ENCODE peak calls at places on chromosome 15, in five cellular contexts. One of them, this sample, is unnamed.

GRCh38 chr15:67738056-67738455 is 87.3 kb upstream of the SKOR1 start:
- DNase-seq in H1: no peak
- DNase-seq in bronchial epithelial cell: no peak
- DNase-seq in IMR-90: no peak
- DNase-seq in lower leg skin: no peak
- DNase-seq in this sample: no peak

GRCh38 chr15:63236272-63236671 is 41.1 kb upstream of the APH1B start:
- DNase-seq in bronchial epithelial cell: peak; percentile 49
- DNase-seq in lower leg skin: no peak
- DNase-seq in IMR-90: peak; percentile 92
- DNase-seq in H1: no peak
- DNase-seq in this sample: no peak

GRCh38 chr15:61186905-61187865 is 41.9 kb downstream of the RORA start:
- DNase-seq in H1: no peak
- DNase-seq in lower leg skin: peak; percentile 87
- DNase-seq in bronchial epithelial cell: no peak
- DNase-seq in IMR-90: no peak
- DNase-seq in this sample: no peak

GRCh38 chr15:26620528-26620927 is 152.3 kb downstream of the GABRB3 start:
- DNase-seq in IMR-90: no peak
- DNase-seq in bronchial epithelial cell: no peak
- DNase-seq in lower leg skin: no peak
- DNase-seq in H1: no peak
- DNase-seq in this sample: no peak

GRCh38 chr15:90680371-90680935 is 36.7 kb upstream of the BLM start:
- DNase-seq in lower leg skin: no peak
- DNase-seq in bronchial epithelial cell: peak; percentile 86
- DNase-seq in IMR-90: peak; percentile 98
- DNase-seq in H1: no peak
- DNase-seq in this sample: no peak

GRCh38 chr15:41797194-41797593 is 22.9 kb downstream of the MAPKBP1 start:
- DNase-seq in bronchial epithelial cell: peak; percentile 24
- DNase-seq in IMR-90: no peak
- DNase-seq in lower leg skin: no peak
- DNase-seq in H1: no peak
- DNase-seq in this sample: no peak

GRCh38 chr15:35850284-35850683 is 304.3 kb upstream of the DPH6 start:
- DNase-seq in bronchial epithelial cell: no peak
- DNase-seq in IMR-90: no peak
- DNase-seq in H1: no peak
- DNase-seq in lower leg skin: no peak
- DNase-seq in this sample: no peak

GRCh38 chr15:51497806-51498205 is 124.8 kb downstream of the DMXL2 start:
- DNase-seq in IMR-90: no peak
- DNase-seq in H1: no peak
- DNase-seq in lower leg skin: no peak
- DNase-seq in bronchial epithelial cell: no peak
- DNase-seq in this sample: no peak

GRCh38 chr15:28914483-28915023 is 28.8 kb downstream of the APBA2 start:
- DNase-seq in IMR-90: no peak
- DNase-seq in lower leg skin: no peak
- DNase-seq in H1: no peak
- DNase-seq in bronchial epithelial cell: no peak
- DNase-seq in this sample: no peak

GRCh38 chr15:89087830-89088604 is at the start of gene ABHD2:
- DNase-seq in H1: peak; percentile 99
- DNase-seq in lower leg skin: peak; percentile 100
- DNase-seq in IMR-90: peak; percentile 100
- DNase-seq in bronchial epithelial cell: peak; percentile 99
- DNase-seq in this sample: peak; percentile 93

GRCh38 chr15:63434567-63435219 is 53.0 kb upstream of the CA12 start:
- DNase-seq in lower leg skin: no peak
- DNase-seq in H1: no peak
- DNase-seq in bronchial epithelial cell: no peak
- DNase-seq in IMR-90: no peak
- DNase-seq in this sample: no peak

GRCh38 chr15:25403771-25404170 is 35.1 kb downstream of the UBE3A start:
- DNase-seq in IMR-90: no peak
- DNase-seq in bronchial epithelial cell: no peak
- DNase-seq in lower leg skin: no peak
- DNase-seq in H1: no peak
- DNase-seq in this sample: no peak

GRCh38 chr15:26628071-26628470 is 144.8 kb downstream of the GABRB3 start:
- DNase-seq in lower leg skin: no peak
- DNase-seq in bronchial epithelial cell: peak; percentile 63
- DNase-seq in IMR-90: no peak
- DNase-seq in H1: no peak
- DNase-seq in this sample: no peak

GRCh38 chr15:25933456-25934158 is 70.5 kb upstream of the ATP10A start:
- DNase-seq in IMR-90: peak; percentile 87
- DNase-seq in lower leg skin: peak; percentile 92
- DNase-seq in H1: peak; percentile 74
- DNase-seq in bronchial epithelial cell: peak; percentile 68
- DNase-seq in this sample: peak; percentile 69

GRCh38 chr15:96504371-96504770 is 173.9 kb downstream of the NR2F2 start:
- DNase-seq in IMR-90: no peak
- DNase-seq in bronchial epithelial cell: no peak
- DNase-seq in H1: no peak
- DNase-seq in lower leg skin: no peak
- DNase-seq in this sample: no peak

GRCh38 chr15:25785643-25786029 is 77.5 kb downstream of the ATP10A start:
- DNase-seq in bronchial epithelial cell: no peak
- DNase-seq in IMR-90: no peak
- DNase-seq in lower leg skin: no peak
- DNase-seq in H1: no peak
- DNase-seq in this sample: no peak

GRCh38 chr15:70563561-70564095 is 199.7 kb downstream of the UACA start:
- DNase-seq in H1: peak; percentile 31
- DNase-seq in IMR-90: no peak
- DNase-seq in lower leg skin: peak; percentile 74
- DNase-seq in bronchial epithelial cell: no peak
- DNase-seq in this sample: no peak

GRCh38 chr15:92914768-92915221 is 14.7 kb downstream of the CHD2 start:
- DNase-seq in H1: no peak
- DNase-seq in IMR-90: no peak
- DNase-seq in lower leg skin: no peak
- DNase-seq in bronchial epithelial cell: peak; percentile 64
- DNase-seq in this sample: peak; percentile 67

GRCh38 chr15:45180648-45181436 is 6.9 kb downstream of the SHF start:
- DNase-seq in IMR-90: no peak
- DNase-seq in H1: no peak
- DNase-seq in lower leg skin: no peak
- DNase-seq in bronchial epithelial cell: no peak
- DNase-seq in this sample: no peak

GRCh38 chr15:64521201-64521600 is 60.8 kb downstream of the ZNF609 start:
- DNase-seq in lower leg skin: no peak
- DNase-seq in IMR-90: no peak
- DNase-seq in H1: no peak
- DNase-seq in bronchial epithelial cell: peak; percentile 56
- DNase-seq in this sample: no peak

GRCh38 chr15:98288091-98288590 is 327.6 kb downstream of the ARRDC4 start:
- DNase-seq in bronchial epithelial cell: no peak
- DNase-seq in lower leg skin: no peak
- DNase-seq in IMR-90: no peak
- DNase-seq in H1: no peak
- DNase-seq in this sample: no peak

GRCh38 chr15:23447107-23447500 is at the start of gene GOLGA6L2:
- DNase-seq in H1: no peak
- DNase-seq in IMR-90: no peak
- DNase-seq in bronchial epithelial cell: no peak
- DNase-seq in lower leg skin: no peak
- DNase-seq in this sample: no peak

GRCh38 chr15:65576669-65577068 is 34.3 kb downstream of the INTS14 start:
- DNase-seq in H1: no peak
- DNase-seq in lower leg skin: no peak
- DNase-seq in IMR-90: peak; percentile 57
- DNase-seq in bronchial epithelial cell: peak; percentile 58
- DNase-seq in this sample: no peak

GRCh38 chr15:37098468-37099320 is 1.7 kb downstream of the MEIS2 start:
- DNase-seq in H1: no peak
- DNase-seq in IMR-90: peak; percentile 35
- DNase-seq in bronchial epithelial cell: no peak
- DNase-seq in lower leg skin: peak; percentile 85
- DNase-seq in this sample: no peak

GRCh38 chr15:27706300-27706699 is 392.8 kb downstream of the OCA2 start:
- DNase-seq in bronchial epithelial cell: no peak
- DNase-seq in H1: no peak
- DNase-seq in IMR-90: no peak
- DNase-seq in lower leg skin: peak; percentile 54
- DNase-seq in this sample: no peak

GRCh38 chr15:91849749-91850161 is 3.8 kb upstream of the SLCO3A1 start:
- DNase-seq in IMR-90: peak; percentile 57
- DNase-seq in lower leg skin: no peak
- DNase-seq in bronchial epithelial cell: peak; percentile 66
- DNase-seq in H1: no peak
- DNase-seq in this sample: no peak

GRCh38 chr15:88970232-88970631 is 57.1 kb upstream of the MFGE8 start:
- DNase-seq in lower leg skin: no peak
- DNase-seq in H1: no peak
- DNase-seq in IMR-90: no peak
- DNase-seq in bronchial epithelial cell: no peak
- DNase-seq in this sample: no peak

GRCh38 chr15:89335289-89336041 is 841 bp upstream of the POLG start:
- DNase-seq in bronchial epithelial cell: no peak
- DNase-seq in H1: peak; percentile 73
- DNase-seq in IMR-90: no peak
- DNase-seq in lower leg skin: peak; percentile 88
- DNase-seq in this sample: no peak

GRCh38 chr15:63465104-63465503 is 39.3 kb upstream of the USP3 start:
- DNase-seq in IMR-90: peak; percentile 69
- DNase-seq in lower leg skin: no peak
- DNase-seq in H1: no peak
- DNase-seq in bronchial epithelial cell: peak; percentile 60
- DNase-seq in this sample: no peak

DNA sequence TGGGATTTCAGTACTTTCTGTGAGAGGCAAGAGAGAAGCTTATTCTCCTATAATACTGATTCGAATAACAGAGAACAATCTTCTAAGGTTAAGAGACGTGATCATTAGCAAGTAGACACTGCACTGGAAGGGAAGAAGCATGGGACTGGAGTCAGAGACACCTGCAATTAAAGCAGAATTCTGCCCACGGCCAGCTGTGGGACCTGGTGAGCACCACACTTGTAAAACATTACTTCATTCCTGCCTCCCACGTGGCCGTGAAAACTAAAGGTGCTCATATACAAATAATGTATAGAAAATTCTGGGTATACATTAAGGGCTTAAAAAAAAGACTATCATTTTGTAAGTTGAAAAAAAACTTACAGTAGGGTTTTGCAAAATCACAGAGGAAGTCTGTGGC is 2.0 kb downstream of the TM2D3 start:
- DNase-seq in lower leg skin: no peak
- DNase-seq in IMR-90: no peak
- DNase-seq in H1: no peak
- DNase-seq in bronchial epithelial cell: no peak
- DNase-seq in this sample: no peak
- H3K4me3 ChIP-seq in lower leg skin: no peak overlapping the region
- H3K4me3 ChIP-seq in IMR-90: no peak overlapping the region
- H3K4me3 ChIP-seq in H1: no peak overlapping the region
- H3K4me3 ChIP-seq in bronchial epithelial cell: no peak overlapping the region
- H3K4me3 ChIP-seq in this sample: no peak overlapping the region

GRCh38 chr15:69456208-69457166 is 3.9 kb downstream of the RPLP1 start:
- DNase-seq in H1: peak; percentile 42
- DNase-seq in bronchial epithelial cell: no peak
- DNase-seq in lower leg skin: peak; percentile 59
- DNase-seq in IMR-90: no peak
- DNase-seq in this sample: no peak

GRCh38 chr15:69452702-69453513 is at the start of gene RPLP1:
- DNase-seq in H1: peak; percentile 98
- DNase-seq in bronchial epithelial cell: peak; percentile 83
- DNase-seq in IMR-90: peak; percentile 94
- DNase-seq in lower leg skin: peak; percentile 99
- DNase-seq in this sample: peak; percentile 93

GRCh38 chr15:69457304-69458280 is 5.0 kb downstream of the RPLP1 start:
- DNase-seq in H1: no peak
- DNase-seq in bronchial epithelial cell: no peak
- DNase-seq in lower leg skin: peak; percentile 75
- DNase-seq in IMR-90: peak; percentile 34
- DNase-seq in this sample: no peak

GRCh38 chr15:69451951-69452701 is 492 bp upstream of the RPLP1 start:
- DNase-seq in lower leg skin: peak; percentile 83
- DNase-seq in bronchial epithelial cell: peak; percentile 39
- DNase-seq in H1: no peak
- DNase-seq in IMR-90: peak; percentile 56
- DNase-seq in this sample: peak; percentile 25

GRCh38 chr15:69454953-69455352 is 2.3 kb downstream of the RPLP1 start:
- DNase-seq in bronchial epithelial cell: no peak
- DNase-seq in lower leg skin: peak; percentile 62
- DNase-seq in H1: no peak
- DNase-seq in IMR-90: no peak
- DNase-seq in this sample: no peak
- H3K4me3 ChIP-seq in bronchial epithelial cell: no peak overlapping the region
- H3K4me3 ChIP-seq in lower leg skin: no peak overlapping the region
- H3K4me3 ChIP-seq in H1: peak overlapping the region; percentile 91
- H3K4me3 ChIP-seq in IMR-90: no peak overlapping the region
- H3K4me3 ChIP-seq in this sample: peak overlapping the region; percentile 82

DNA sequence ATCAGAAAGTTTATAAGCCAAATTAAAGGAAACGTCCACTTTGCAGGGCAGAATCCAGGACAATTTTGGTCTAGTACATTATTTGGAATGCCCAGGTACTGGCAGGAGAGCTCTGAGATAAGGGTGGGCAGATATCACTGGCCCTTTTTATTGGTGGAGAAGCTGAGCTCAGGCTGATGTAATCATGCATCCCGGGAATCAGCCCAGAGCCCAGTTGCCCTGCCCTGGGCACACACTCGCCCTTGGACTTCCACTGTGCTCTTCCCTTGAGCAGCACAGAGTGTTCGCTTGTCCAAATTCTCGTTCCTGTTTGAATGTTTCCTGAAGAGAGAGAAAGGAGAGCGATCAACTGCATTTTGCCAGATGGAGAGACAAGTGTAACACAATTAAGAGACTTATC is 3.7 kb downstream of the AQP9 start:
- DNase-seq in bronchial epithelial cell: no peak
- DNase-seq in IMR-90: no peak
- DNase-seq in H1: no peak
- DNase-seq in lower leg skin: no peak
- DNase-seq in this sample: no peak
- H3K4me3 ChIP-seq in bronchial epithelial cell: no peak overlapping the region
- H3K4me3 ChIP-seq in IMR-90: no peak overlapping the region
- H3K4me3 ChIP-seq in H1: no peak overlapping the region
- H3K4me3 ChIP-seq in lower leg skin: no peak overlapping the region
- H3K4me3 ChIP-seq in this sample: no peak overlapping the region

DNA sequence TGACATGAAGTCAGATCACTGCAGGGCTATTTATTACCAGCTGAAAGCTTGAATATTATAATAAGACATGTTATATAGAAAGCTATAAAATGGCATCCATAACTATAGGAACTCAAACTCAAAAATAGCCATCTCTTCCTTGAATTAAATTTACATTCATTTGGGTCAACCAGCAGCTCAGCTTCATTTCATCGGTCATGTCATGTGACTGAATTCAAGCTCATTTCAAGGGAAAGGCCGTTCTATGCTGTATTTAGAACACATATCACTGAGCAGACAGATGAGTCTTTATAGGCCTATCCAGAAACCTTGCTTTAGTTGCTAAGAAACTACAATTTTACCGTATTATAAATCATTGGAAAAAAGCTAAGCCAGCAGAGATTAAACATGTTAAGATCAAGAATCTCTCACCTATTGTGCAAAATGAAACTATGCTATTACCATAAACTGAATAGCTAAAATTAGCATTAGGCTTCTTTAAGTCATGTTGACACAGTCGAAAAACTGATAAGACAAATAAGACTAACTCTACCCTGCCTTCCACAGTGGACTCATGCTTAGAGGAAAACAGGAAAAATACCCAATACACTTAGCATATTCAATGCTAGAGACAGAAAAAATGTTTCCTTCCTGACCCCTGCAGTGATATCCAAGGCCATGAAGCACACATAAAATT is 2.3 kb downstream of the NPTN start:
- DNase-seq in H1: no peak
- DNase-seq in lower leg skin: no peak
- DNase-seq in bronchial epithelial cell: peak; percentile 25
- DNase-seq in IMR-90: no peak
- DNase-seq in this sample: no peak
- H3K4me3 ChIP-seq in H1: peak overlapping the region; percentile 96
- H3K4me3 ChIP-seq in lower leg skin: no peak overlapping the region
- H3K4me3 ChIP-seq in bronchial epithelial cell: no peak overlapping the region
- H3K4me3 ChIP-seq in IMR-90: peak overlapping the region; percentile 6
- H3K4me3 ChIP-seq in this sample: no peak overlapping the region